ENCODE peak calls at places on chromosomes 6 and 20, in ten cellular contexts. One of them, this sample, is unnamed.

GRCh38 chr6:157438611-157439109 is 57.7 kb downstream of the ZDHHC14 start:
- ATAC-seq in Right ventricle myocardium inferior: peak
- ATAC-seq in activated naive CD8-positive, alpha-beta T cell treated with anti-CD3 and anti-CD28 coated beads, Interleukin-2, amount 10 ng/mL, durations not matched to agents 7 days and 5 days: no peak
- ATAC-seq in CD4-positive, alpha-beta T cell: no peak
- ATAC-seq in activated CD4-positive, alpha-beta T cell treated with anti-CD3 and anti-CD28 coated beads for 36 hours: no peak
- ATAC-seq in left cardiac atrium: peak
- ATAC-seq in heart left ventricle: peak
- ATAC-seq in upper lobe of left lung: peak
- ATAC-seq in psoas muscle: no peak
- ATAC-seq in effector memory CD8-positive, alpha-beta T cell: no peak
- ATAC-seq in this sample: peak

GRCh38 chr20:63445075-63445734 is 27.2 kb downstream of the KCNQ2 start:
- ATAC-seq in psoas muscle: no peak
- ATAC-seq in Right ventricle myocardium inferior: no peak
- ATAC-seq in left cardiac atrium: no peak
- ATAC-seq in CD4-positive, alpha-beta T cell: no peak
- ATAC-seq in effector memory CD8-positive, alpha-beta T cell: no peak
- ATAC-seq in heart left ventricle: peak
- ATAC-seq in activated naive CD8-positive, alpha-beta T cell treated with anti-CD3 and anti-CD28 coated beads, Interleukin-2, amount 10 ng/mL, durations not matched to agents 7 days and 5 days: no peak
- ATAC-seq in activated CD4-positive, alpha-beta T cell treated with anti-CD3 and anti-CD28 coated beads for 36 hours: no peak
- ATAC-seq in upper lobe of left lung: no peak
- ATAC-seq in this sample: no peak

GRCh38 chr6:14549871-14550270 is 432.3 kb downstream of the CD83 start:
- ATAC-seq in CD4-positive, alpha-beta T cell: no peak
- ATAC-seq in heart left ventricle: no peak
- ATAC-seq in effector memory CD8-positive, alpha-beta T cell: no peak
- ATAC-seq in activated naive CD8-positive, alpha-beta T cell treated with anti-CD3 and anti-CD28 coated beads, Interleukin-2, amount 10 ng/mL, durations not matched to agents 7 days and 5 days: no peak
- ATAC-seq in upper lobe of left lung: no peak
- ATAC-seq in Right ventricle myocardium inferior: no peak
- ATAC-seq in left cardiac atrium: no peak
- ATAC-seq in activated CD4-positive, alpha-beta T cell treated with anti-CD3 and anti-CD28 coated beads for 36 hours: no peak
- ATAC-seq in psoas muscle: no peak
- ATAC-seq in this sample: no peak

GRCh38 chr20:38345643-38346042 is 639 bp upstream of the LBP start:
- ATAC-seq in activated CD4-positive, alpha-beta T cell treated with anti-CD3 and anti-CD28 coated beads for 36 hours: no peak
- ATAC-seq in CD4-positive, alpha-beta T cell: no peak
- ATAC-seq in upper lobe of left lung: no peak
- ATAC-seq in effector memory CD8-positive, alpha-beta T cell: no peak
- ATAC-seq in Right ventricle myocardium inferior: no peak
- ATAC-seq in heart left ventricle: peak
- ATAC-seq in psoas muscle: peak
- ATAC-seq in activated naive CD8-positive, alpha-beta T cell treated with anti-CD3 and anti-CD28 coated beads, Interleukin-2, amount 10 ng/mL, durations not matched to agents 7 days and 5 days: no peak
- ATAC-seq in left cardiac atrium: no peak
- ATAC-seq in this sample: no peak

GRCh38 chr6:45640081-45640491 is 262.4 kb upstream of the SUPT3H start:
- ATAC-seq in CD4-positive, alpha-beta T cell: no peak
- ATAC-seq in heart left ventricle: no peak
- ATAC-seq in activated CD4-positive, alpha-beta T cell treated with anti-CD3 and anti-CD28 coated beads for 36 hours: no peak
- ATAC-seq in activated naive CD8-positive, alpha-beta T cell treated with anti-CD3 and anti-CD28 coated beads, Interleukin-2, amount 10 ng/mL, durations not matched to agents 7 days and 5 days: no peak
- ATAC-seq in upper lobe of left lung: no peak
- ATAC-seq in effector memory CD8-positive, alpha-beta T cell: no peak
- ATAC-seq in psoas muscle: no peak
- ATAC-seq in Right ventricle myocardium inferior: no peak
- ATAC-seq in left cardiac atrium: no peak
- ATAC-seq in this sample: no peak

GRCh38 chr20:38125157-38126056 is 39.7 kb downstream of the TGM2 start:
- ATAC-seq in activated CD4-positive, alpha-beta T cell treated with anti-CD3 and anti-CD28 coated beads for 36 hours: peak
- ATAC-seq in heart left ventricle: peak
- ATAC-seq in upper lobe of left lung: no peak
- ATAC-seq in Right ventricle myocardium inferior: peak
- ATAC-seq in CD4-positive, alpha-beta T cell: no peak
- ATAC-seq in psoas muscle: no peak
- ATAC-seq in effector memory CD8-positive, alpha-beta T cell: no peak
- ATAC-seq in left cardiac atrium: peak
- ATAC-seq in activated naive CD8-positive, alpha-beta T cell treated with anti-CD3 and anti-CD28 coated beads, Interleukin-2, amount 10 ng/mL, durations not matched to agents 7 days and 5 days: no peak
- ATAC-seq in this sample: peak

GRCh38 chr6:108588586-108588985 is 27.9 kb downstream of the FOXO3 start:
- ATAC-seq in heart left ventricle: peak
- ATAC-seq in upper lobe of left lung: peak
- ATAC-seq in CD4-positive, alpha-beta T cell: no peak
- ATAC-seq in activated CD4-positive, alpha-beta T cell treated with anti-CD3 and anti-CD28 coated beads for 36 hours: no peak
- ATAC-seq in activated naive CD8-positive, alpha-beta T cell treated with anti-CD3 and anti-CD28 coated beads, Interleukin-2, amount 10 ng/mL, durations not matched to agents 7 days and 5 days: peak
- ATAC-seq in effector memory CD8-positive, alpha-beta T cell: peak
- ATAC-seq in psoas muscle: no peak
- ATAC-seq in left cardiac atrium: peak
- ATAC-seq in Right ventricle myocardium inferior: no peak
- ATAC-seq in this sample: no peak

GRCh38 chr20:25323486-25324246 is 67.0 kb downstream of the ABHD12 start:
- ATAC-seq in left cardiac atrium: no peak
- ATAC-seq in activated naive CD8-positive, alpha-beta T cell treated with anti-CD3 and anti-CD28 coated beads, Interleukin-2, amount 10 ng/mL, durations not matched to agents 7 days and 5 days: no peak
- ATAC-seq in activated CD4-positive, alpha-beta T cell treated with anti-CD3 and anti-CD28 coated beads for 36 hours: no peak
- ATAC-seq in CD4-positive, alpha-beta T cell: no peak
- ATAC-seq in heart left ventricle: no peak
- ATAC-seq in psoas muscle: no peak
- ATAC-seq in Right ventricle myocardium inferior: no peak
- ATAC-seq in effector memory CD8-positive, alpha-beta T cell: no peak
- ATAC-seq in upper lobe of left lung: no peak
- ATAC-seq in this sample: no peak

GRCh38 chr20:50982372-50982771 is 23.8 kb downstream of the MOCS3 start:
- ATAC-seq in Right ventricle myocardium inferior: no peak
- ATAC-seq in CD4-positive, alpha-beta T cell: no peak
- ATAC-seq in left cardiac atrium: peak
- ATAC-seq in psoas muscle: no peak
- ATAC-seq in activated naive CD8-positive, alpha-beta T cell treated with anti-CD3 and anti-CD28 coated beads, Interleukin-2, amount 10 ng/mL, durations not matched to agents 7 days and 5 days: no peak
- ATAC-seq in upper lobe of left lung: peak
- ATAC-seq in heart left ventricle: peak
- ATAC-seq in activated CD4-positive, alpha-beta T cell treated with anti-CD3 and anti-CD28 coated beads for 36 hours: no peak
- ATAC-seq in effector memory CD8-positive, alpha-beta T cell: peak
- ATAC-seq in this sample: no peak

GRCh38 chr20:13649548-13649947 is 10.8 kb upstream of the TASP1 start:
- ATAC-seq in CD4-positive, alpha-beta T cell: no peak
- ATAC-seq in activated naive CD8-positive, alpha-beta T cell treated with anti-CD3 and anti-CD28 coated beads, Interleukin-2, amount 10 ng/mL, durations not matched to agents 7 days and 5 days: no peak
- ATAC-seq in activated CD4-positive, alpha-beta T cell treated with anti-CD3 and anti-CD28 coated beads for 36 hours: no peak
- ATAC-seq in heart left ventricle: peak
- ATAC-seq in upper lobe of left lung: peak
- ATAC-seq in psoas muscle: no peak
- ATAC-seq in effector memory CD8-positive, alpha-beta T cell: no peak
- ATAC-seq in left cardiac atrium: peak
- ATAC-seq in Right ventricle myocardium inferior: peak
- ATAC-seq in this sample: peak

GRCh38 chr6:159945801-159946392 is 23.0 kb upstream of the IGF2R start:
- ATAC-seq in Right ventricle myocardium inferior: no peak
- ATAC-seq in left cardiac atrium: no peak
- ATAC-seq in upper lobe of left lung: no peak
- ATAC-seq in heart left ventricle: no peak
- ATAC-seq in activated CD4-positive, alpha-beta T cell treated with anti-CD3 and anti-CD28 coated beads for 36 hours: no peak
- ATAC-seq in activated naive CD8-positive, alpha-beta T cell treated with anti-CD3 and anti-CD28 coated beads, Interleukin-2, amount 10 ng/mL, durations not matched to agents 7 days and 5 days: no peak
- ATAC-seq in CD4-positive, alpha-beta T cell: no peak
- ATAC-seq in psoas muscle: no peak
- ATAC-seq in effector memory CD8-positive, alpha-beta T cell: no peak
- ATAC-seq in this sample: no peak

GRCh38 chr20:50456452-50457324 is 53.5 kb upstream of the PTPN1 start:
- ATAC-seq in Right ventricle myocardium inferior: no peak
- ATAC-seq in heart left ventricle: no peak
- ATAC-seq in psoas muscle: no peak
- ATAC-seq in upper lobe of left lung: no peak
- ATAC-seq in effector memory CD8-positive, alpha-beta T cell: no peak
- ATAC-seq in left cardiac atrium: no peak
- ATAC-seq in activated CD4-positive, alpha-beta T cell treated with anti-CD3 and anti-CD28 coated beads for 36 hours: no peak
- ATAC-seq in CD4-positive, alpha-beta T cell: no peak
- ATAC-seq in activated naive CD8-positive, alpha-beta T cell treated with anti-CD3 and anti-CD28 coated beads, Interleukin-2, amount 10 ng/mL, durations not matched to agents 7 days and 5 days: no peak
- ATAC-seq in this sample: no peak

GRCh38 chr20:41181567-41181966 is 44.2 kb downstream of the PLCG1 start:
- ATAC-seq in left cardiac atrium: no peak
- ATAC-seq in activated naive CD8-positive, alpha-beta T cell treated with anti-CD3 and anti-CD28 coated beads, Interleukin-2, amount 10 ng/mL, durations not matched to agents 7 days and 5 days: no peak
- ATAC-seq in heart left ventricle: no peak
- ATAC-seq in effector memory CD8-positive, alpha-beta T cell: no peak
- ATAC-seq in activated CD4-positive, alpha-beta T cell treated with anti-CD3 and anti-CD28 coated beads for 36 hours: no peak
- ATAC-seq in upper lobe of left lung: no peak
- ATAC-seq in Right ventricle myocardium inferior: no peak
- ATAC-seq in psoas muscle: no peak
- ATAC-seq in CD4-positive, alpha-beta T cell: no peak
- ATAC-seq in this sample: no peak

GRCh38 chr6:169378620-169379381 is 125.2 kb upstream of the THBS2 start:
- ATAC-seq in upper lobe of left lung: no peak
- ATAC-seq in activated CD4-positive, alpha-beta T cell treated with anti-CD3 and anti-CD28 coated beads for 36 hours: no peak
- ATAC-seq in effector memory CD8-positive, alpha-beta T cell: no peak
- ATAC-seq in CD4-positive, alpha-beta T cell: no peak
- ATAC-seq in activated naive CD8-positive, alpha-beta T cell treated with anti-CD3 and anti-CD28 coated beads, Interleukin-2, amount 10 ng/mL, durations not matched to agents 7 days and 5 days: no peak
- ATAC-seq in heart left ventricle: no peak
- ATAC-seq in psoas muscle: no peak
- ATAC-seq in Right ventricle myocardium inferior: no peak
- ATAC-seq in left cardiac atrium: no peak
- ATAC-seq in this sample: no peak

GRCh38 chr6:119241124-119241491 is 108.5 kb downstream of the MAN1A1 start:
- ATAC-seq in upper lobe of left lung: peak
- ATAC-seq in activated naive CD8-positive, alpha-beta T cell treated with anti-CD3 and anti-CD28 coated beads, Interleukin-2, amount 10 ng/mL, durations not matched to agents 7 days and 5 days: no peak
- ATAC-seq in effector memory CD8-positive, alpha-beta T cell: no peak
- ATAC-seq in Right ventricle myocardium inferior: peak
- ATAC-seq in heart left ventricle: peak
- ATAC-seq in psoas muscle: no peak
- ATAC-seq in left cardiac atrium: peak
- ATAC-seq in CD4-positive, alpha-beta T cell: no peak
- ATAC-seq in activated CD4-positive, alpha-beta T cell treated with anti-CD3 and anti-CD28 coated beads for 36 hours: no peak
- ATAC-seq in this sample: no peak

GRCh38 chr6:168345266-168345665 is 25.7 kb upstream of the DACT2 start:
- ATAC-seq in upper lobe of left lung: no peak
- ATAC-seq in activated CD4-positive, alpha-beta T cell treated with anti-CD3 and anti-CD28 coated beads for 36 hours: no peak
- ATAC-seq in left cardiac atrium: no peak
- ATAC-seq in activated naive CD8-positive, alpha-beta T cell treated with anti-CD3 and anti-CD28 coated beads, Interleukin-2, amount 10 ng/mL, durations not matched to agents 7 days and 5 days: no peak
- ATAC-seq in psoas muscle: no peak
- ATAC-seq in effector memory CD8-positive, alpha-beta T cell: no peak
- ATAC-seq in Right ventricle myocardium inferior: no peak
- ATAC-seq in heart left ventricle: no peak
- ATAC-seq in CD4-positive, alpha-beta T cell: no peak
- ATAC-seq in this sample: no peak

GRCh38 chr6:129635396-129636164 is 74.4 kb downstream of the ARHGAP18 start:
- ATAC-seq in psoas muscle: no peak
- ATAC-seq in upper lobe of left lung: peak
- ATAC-seq in activated CD4-positive, alpha-beta T cell treated with anti-CD3 and anti-CD28 coated beads for 36 hours: no peak
- ATAC-seq in CD4-positive, alpha-beta T cell: no peak
- ATAC-seq in left cardiac atrium: peak
- ATAC-seq in activated naive CD8-positive, alpha-beta T cell treated with anti-CD3 and anti-CD28 coated beads, Interleukin-2, amount 10 ng/mL, durations not matched to agents 7 days and 5 days: no peak
- ATAC-seq in heart left ventricle: peak
- ATAC-seq in Right ventricle myocardium inferior: peak
- ATAC-seq in effector memory CD8-positive, alpha-beta T cell: no peak
- ATAC-seq in this sample: peak

GRCh38 chr6:35370799-35371493 is 28.6 kb downstream of the PPARD start:
- ATAC-seq in upper lobe of left lung: peak
- ATAC-seq in activated naive CD8-positive, alpha-beta T cell treated with anti-CD3 and anti-CD28 coated beads, Interleukin-2, amount 10 ng/mL, durations not matched to agents 7 days and 5 days: no peak
- ATAC-seq in Right ventricle myocardium inferior: peak
- ATAC-seq in activated CD4-positive, alpha-beta T cell treated with anti-CD3 and anti-CD28 coated beads for 36 hours: no peak
- ATAC-seq in psoas muscle: no peak
- ATAC-seq in heart left ventricle: peak
- ATAC-seq in effector memory CD8-positive, alpha-beta T cell: no peak
- ATAC-seq in CD4-positive, alpha-beta T cell: no peak
- ATAC-seq in left cardiac atrium: peak
- ATAC-seq in this sample: no peak

GRCh38 chr6:138795809-138796469 is at the start of gene ECT2L:
- ATAC-seq in psoas muscle: peak
- ATAC-seq in upper lobe of left lung: peak
- ATAC-seq in activated naive CD8-positive, alpha-beta T cell treated with anti-CD3 and anti-CD28 coated beads, Interleukin-2, amount 10 ng/mL, durations not matched to agents 7 days and 5 days: peak
- ATAC-seq in heart left ventricle: peak
- ATAC-seq in CD4-positive, alpha-beta T cell: no peak
- ATAC-seq in left cardiac atrium: peak
- ATAC-seq in Right ventricle myocardium inferior: peak
- ATAC-seq in effector memory CD8-positive, alpha-beta T cell: peak
- ATAC-seq in activated CD4-positive, alpha-beta T cell treated with anti-CD3 and anti-CD28 coated beads for 36 hours: no peak
- ATAC-seq in this sample: peak

GRCh38 chr6:134657751-134658522 is 292.0 kb downstream of the ALDH8A1 start:
- ATAC-seq in CD4-positive, alpha-beta T cell: no peak
- ATAC-seq in heart left ventricle: no peak
- ATAC-seq in psoas muscle: no peak
- ATAC-seq in Right ventricle myocardium inferior: no peak
- ATAC-seq in activated CD4-positive, alpha-beta T cell treated with anti-CD3 and anti-CD28 coated beads for 36 hours: no peak
- ATAC-seq in activated naive CD8-positive, alpha-beta T cell treated with anti-CD3 and anti-CD28 coated beads, Interleukin-2, amount 10 ng/mL, durations not matched to agents 7 days and 5 days: no peak
- ATAC-seq in effector memory CD8-positive, alpha-beta T cell: no peak
- ATAC-seq in upper lobe of left lung: no peak
- ATAC-seq in left cardiac atrium: no peak
- ATAC-seq in this sample: no peak

GRCh38 chr6:3337521-3338350 is 79.0 kb downstream of the PSMG4 start:
- ATAC-seq in heart left ventricle: peak
- ATAC-seq in effector memory CD8-positive, alpha-beta T cell: no peak
- ATAC-seq in upper lobe of left lung: peak
- ATAC-seq in activated CD4-positive, alpha-beta T cell treated with anti-CD3 and anti-CD28 coated beads for 36 hours: no peak
- ATAC-seq in psoas muscle: no peak
- ATAC-seq in activated naive CD8-positive, alpha-beta T cell treated with anti-CD3 and anti-CD28 coated beads, Interleukin-2, amount 10 ng/mL, durations not matched to agents 7 days and 5 days: no peak
- ATAC-seq in Right ventricle myocardium inferior: no peak
- ATAC-seq in left cardiac atrium: peak
- ATAC-seq in CD4-positive, alpha-beta T cell: no peak
- ATAC-seq in this sample: no peak

GRCh38 chr20:21713901-21714296 is 8.4 kb downstream of the PAX1 start:
- ATAC-seq in psoas muscle: no peak
- ATAC-seq in left cardiac atrium: no peak
- ATAC-seq in heart left ventricle: no peak
- ATAC-seq in CD4-positive, alpha-beta T cell: no peak
- ATAC-seq in upper lobe of left lung: no peak
- ATAC-seq in activated CD4-positive, alpha-beta T cell treated with anti-CD3 and anti-CD28 coated beads for 36 hours: no peak
- ATAC-seq in effector memory CD8-positive, alpha-beta T cell: no peak
- ATAC-seq in activated naive CD8-positive, alpha-beta T cell treated with anti-CD3 and anti-CD28 coated beads, Interleukin-2, amount 10 ng/mL, durations not matched to agents 7 days and 5 days: no peak
- ATAC-seq in Right ventricle myocardium inferior: no peak
- ATAC-seq in this sample: no peak

GRCh38 chr20:64188682-64189529 is 24.7 kb downstream of the MYT1 start:
- ATAC-seq in left cardiac atrium: no peak
- ATAC-seq in Right ventricle myocardium inferior: no peak
- ATAC-seq in heart left ventricle: peak
- ATAC-seq in CD4-positive, alpha-beta T cell: no peak
- ATAC-seq in activated CD4-positive, alpha-beta T cell treated with anti-CD3 and anti-CD28 coated beads for 36 hours: no peak
- ATAC-seq in psoas muscle: no peak
- ATAC-seq in effector memory CD8-positive, alpha-beta T cell: no peak
- ATAC-seq in activated naive CD8-positive, alpha-beta T cell treated with anti-CD3 and anti-CD28 coated beads, Interleukin-2, amount 10 ng/mL, durations not matched to agents 7 days and 5 days: no peak
- ATAC-seq in upper lobe of left lung: no peak
- ATAC-seq in this sample: no peak